ENCODE peak calls at places on chromosomes 7 and 10, in four cellular contexts. Z, U, N and E are unnamed samples.

GRCh38 chr10:6579193-6579903 is 728 bp downstream of the PRKCQ start:
- DNase-seq in U (no peak), Z (peak; percentile 6), N (peak; percentile 56), E (no peak)

GRCh38 chr10:35433851-35434426 is 97.6 kb downstream of the CCNY start:
- DNase-seq in U (no peak), N (no peak), Z (no peak), E (no peak)

GRCh38 chr10:50512214-50512595 is 111.6 kb downstream of the SGMS1 start:
- DNase-seq in N (no peak), Z (no peak), U (no peak), E (no peak)

GRCh38 chr7:43077285-43077684 is 35.2 kb upstream of the HECW1 start:
- DNase-seq in Z (no peak), N (no peak), U (no peak), E (peak; percentile 13)

GRCh38 chr7:36036590-36036989 is 116.5 kb upstream of the EEPD1 start:
- DNase-seq in U (no peak), Z (peak; percentile 37), N (no peak), E (no peak)

GRCh38 chr7:38704041-38704547 is 72.9 kb upstream of the AMPH start:
- DNase-seq in U (no peak), N (no peak), Z (no peak), E (no peak)

GRCh38 chr7:22447008-22447407 is 53.0 kb downstream of the STEAP1B start:
- DNase-seq in N (no peak), U (no peak), Z (no peak), E (no peak)

GRCh38 chr10:21194510-21194993 is 297.4 kb upstream of the NEBL start:
- DNase-seq in U (peak; percentile 31), Z (peak; percentile 79), N (peak; percentile 54), E (no peak)

GRCh38 chr7:120988591-120989299 is at the start of gene CPED1:
- DNase-seq in U (peak; percentile 20), N (peak; percentile 91), Z (peak; percentile 8), E (peak; percentile 67)

DNA sequence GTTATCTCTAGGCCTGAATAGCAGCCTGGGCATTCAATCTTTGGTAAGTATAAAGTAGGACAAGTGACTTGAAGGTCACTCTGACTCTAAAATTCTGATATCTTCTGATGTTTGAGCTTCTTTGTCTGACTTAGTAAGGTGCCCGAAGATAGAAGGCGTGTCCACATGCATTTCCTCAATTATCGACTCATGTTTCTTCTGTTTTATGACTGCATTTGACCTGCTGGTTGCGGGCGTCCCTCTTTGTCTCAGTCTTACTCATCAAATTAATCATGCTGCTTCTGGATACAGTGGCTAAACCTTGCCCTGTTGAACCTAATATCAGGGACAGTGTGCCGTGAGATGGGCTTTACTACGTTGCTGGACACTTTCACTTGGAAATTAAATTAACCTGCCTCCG is 534.0 kb downstream of the SDK1 start:
- DNase-seq in U (no peak), N (no peak), Z (no peak), E (no peak)
- TF ChIP-seq NR3C1 in U (no peak), N (no peak), Z (no peak), E (no peak)

GRCh38 chr7:81618400-81619014 is 151.3 kb downstream of the HGF start:
- DNase-seq in N (no peak), Z (peak; percentile 71), U (peak; percentile 11), E (no peak)
- TF ChIP-seq NR3C1 in N (no peak), Z (no peak), U (no peak), E (no peak)

GRCh38 chr7:95686109-95686508 is 86.2 kb upstream of the DYNC1I1 start:
- DNase-seq in U (peak; percentile 40), Z (peak; percentile 81), N (peak; percentile 19), E (peak; percentile 18)
- TF ChIP-seq NR3C1 in U (no peak), Z (no peak), N (no peak), E (no peak)

DNA sequence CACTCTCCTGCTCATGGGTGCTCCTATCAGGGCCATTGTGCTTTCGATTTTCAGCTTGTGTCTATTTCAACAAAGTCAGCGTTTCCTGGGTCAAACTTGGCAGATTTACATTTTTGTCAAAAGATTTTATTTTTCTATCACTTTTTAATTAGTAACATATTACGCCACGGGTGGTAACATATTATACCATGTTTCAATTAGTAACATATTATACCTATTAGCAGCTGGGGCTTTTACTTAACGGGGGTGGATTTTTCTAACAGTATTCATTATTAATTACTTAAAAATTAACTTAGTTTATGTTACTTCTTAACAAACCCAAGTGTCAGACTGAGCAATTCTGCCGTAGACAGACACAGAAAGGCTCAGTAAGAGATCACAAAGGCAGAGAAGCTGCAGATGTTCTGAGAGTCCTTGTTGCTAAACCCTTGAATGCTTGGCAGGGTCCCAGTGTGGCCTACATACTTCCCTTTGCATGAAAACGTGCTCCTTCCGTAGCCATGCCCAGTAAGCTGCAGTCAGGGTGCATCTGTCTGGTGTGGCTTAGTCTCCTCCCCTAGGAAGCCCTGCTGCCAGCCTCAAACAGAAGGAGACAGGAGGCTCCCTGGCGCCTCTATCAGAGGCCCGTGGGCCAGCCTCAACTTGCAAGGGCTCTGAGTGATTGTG is 263.1 kb upstream of the CXCL12 start:
- DNase-seq in U (no peak), N (no peak), Z (no peak), E (no peak)
- TF ChIP-seq NR3C1 in U (no peak), N (no peak), Z (no peak), E (no peak)

DNA sequence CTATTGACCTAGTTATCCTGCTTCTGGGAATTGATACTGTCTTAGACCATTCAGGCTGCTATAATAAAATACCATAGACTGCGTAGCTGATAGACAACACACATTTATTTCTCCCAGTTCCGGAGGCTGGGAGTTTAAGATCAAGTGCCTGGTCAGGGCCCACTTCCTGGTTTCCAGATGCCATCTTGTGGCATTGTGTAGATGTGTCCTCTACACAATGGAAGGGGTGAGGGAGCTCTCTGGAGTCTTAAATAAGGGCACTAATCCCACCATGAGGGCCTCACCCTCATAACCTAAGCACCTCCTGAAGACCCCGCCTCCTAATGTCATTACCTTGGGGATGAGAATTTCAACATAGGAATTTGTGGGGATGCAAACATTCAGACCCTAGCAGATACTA is 62.4 kb downstream of the SLC35B4 start:
- DNase-seq in U (no peak), Z (peak; percentile 61), N (peak; percentile 82), E (no peak)
- TF ChIP-seq NR3C1 in U (no peak), Z (no peak), N (no peak), E (no peak)

GRCh38 chr10:96753956-96754355 is 33.6 kb upstream of the PIK3AP1 start:
- DNase-seq in N (no peak), Z (no peak), U (no peak), E (no peak)
- TF ChIP-seq NR3C1 in N (no peak), Z (no peak), U (no peak), E (no peak)

GRCh38 chr10:106863549-106863948 is 301.0 kb downstream of the SORCS1 start:
- DNase-seq in N (peak; percentile 24), U (no peak), Z (no peak), E (peak; percentile 36)
- TF ChIP-seq NR3C1 in N (no peak), U (no peak), Z (no peak), E (no peak)

DNA sequence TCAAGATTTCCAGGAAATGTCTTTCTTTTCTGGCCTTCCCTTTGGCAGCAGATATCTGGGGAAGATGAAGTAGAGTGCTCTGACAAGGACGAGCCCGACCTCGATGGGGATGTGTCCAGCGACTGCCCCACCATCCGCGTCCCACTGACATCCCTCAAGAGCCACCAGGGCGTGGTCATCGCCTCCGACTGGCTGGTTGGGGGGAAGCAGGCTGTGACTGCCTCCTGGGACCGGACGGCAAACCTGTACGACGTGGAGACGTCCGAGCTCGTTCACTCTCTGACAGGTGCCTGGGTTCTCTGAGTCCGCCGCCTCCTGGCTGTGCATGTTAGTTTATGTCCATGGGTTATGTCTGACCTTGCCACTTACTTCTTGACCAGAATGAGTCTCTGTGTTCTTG is 47.4 kb downstream of the WDR37 start:
- DNase-seq in Z (no peak), N (no peak), U (no peak), E (no peak)
- TF ChIP-seq NR3C1 in Z (no peak), N (no peak), U (no peak), E (no peak)

GRCh38 chr7:103446046-103446520 is at the start of gene SLC26A5:
- DNase-seq in U (no peak), Z (no peak), N (peak; percentile 63), E (peak; percentile 70)

GRCh38 chr7:103445228-103446020 is 583 bp downstream of the SLC26A5 start:
- DNase-seq in Z (no peak), N (peak; percentile 15), U (no peak), E (peak; percentile 41)

DNA sequence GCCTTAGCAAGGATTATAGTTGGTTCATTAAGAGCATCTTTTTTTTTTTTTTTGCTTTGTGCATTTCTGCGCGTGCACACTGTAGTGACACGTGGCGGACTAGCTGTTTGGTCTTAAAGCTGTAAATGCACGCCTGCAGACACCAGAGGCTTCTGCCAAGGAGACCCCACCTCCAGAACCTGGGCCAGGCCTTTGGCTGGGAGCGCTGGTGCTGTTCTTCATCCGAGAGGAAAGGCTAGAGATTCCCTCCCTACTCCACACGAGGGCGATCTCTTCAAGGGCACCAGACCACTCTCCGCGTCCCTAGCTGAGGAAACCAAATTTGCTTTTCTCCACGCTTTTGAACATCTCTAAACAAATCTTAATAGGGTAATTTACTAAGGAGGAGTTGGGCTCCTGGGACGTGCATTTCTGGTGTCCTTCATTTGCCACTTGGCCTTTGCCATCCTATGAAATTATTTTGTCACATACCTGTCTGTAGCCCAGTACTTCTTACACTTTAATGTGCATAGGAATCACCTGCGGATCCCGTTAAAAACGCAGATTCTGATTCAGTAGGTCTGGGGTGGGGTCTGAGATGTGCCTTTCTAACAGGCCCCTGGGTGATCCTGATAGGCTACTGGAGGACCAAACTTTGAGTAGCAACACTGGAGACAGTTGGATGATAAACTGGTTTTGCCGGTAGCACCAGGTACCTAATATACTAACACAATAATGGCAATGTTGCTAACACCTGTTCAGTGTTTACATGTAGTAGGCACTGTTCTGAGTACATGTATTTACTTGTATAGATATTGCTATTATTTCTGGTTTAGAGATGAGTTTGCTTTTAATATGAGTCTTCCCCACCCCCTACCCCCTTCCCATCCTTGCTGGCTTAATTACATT is 1.3 kb upstream of the SLC26A5 start:
- DNase-seq in U (peak; percentile 44), Z (peak; percentile 65), N (peak; percentile 84), E (peak; percentile 76)
- TF ChIP-seq NR3C1 in U (no peak), Z (no peak), N (no peak), E (no peak)

DNA sequence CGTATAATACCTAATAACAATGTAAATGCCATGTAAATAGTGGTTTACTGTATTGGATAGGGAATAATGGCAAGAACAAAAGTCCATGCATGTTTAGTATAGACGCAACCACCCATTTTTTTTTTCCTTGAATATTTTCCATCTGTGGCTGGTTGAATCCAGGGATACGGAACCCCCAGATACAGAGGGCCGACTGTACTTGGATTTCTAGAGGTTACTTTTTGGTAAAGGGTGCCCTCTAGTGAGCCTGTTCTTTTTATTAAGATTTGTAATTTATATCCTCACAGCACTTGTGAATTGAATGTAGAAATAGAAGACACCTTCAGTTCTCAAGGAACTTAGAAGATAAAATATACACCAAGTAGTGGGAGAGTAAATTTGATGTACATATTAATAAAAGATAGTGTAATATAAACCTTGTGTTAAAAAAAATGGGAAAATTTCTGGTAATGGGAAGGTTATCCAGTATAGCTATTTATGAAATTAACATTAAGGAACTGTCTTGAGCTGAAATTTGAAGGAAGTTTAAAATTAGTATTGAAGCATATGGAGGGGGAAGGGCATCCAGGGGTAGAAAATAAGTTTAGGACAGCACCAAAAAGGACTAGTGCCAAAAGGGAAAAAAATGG is 32.0 kb downstream of the EXOC6 start:
- DNase-seq in U (peak; percentile 54), N (peak; percentile 47), Z (peak; percentile 66), E (no peak)
- TF ChIP-seq NR3C1 in U (no peak), N (no peak), Z (no peak), E (no peak)